ENCODE peak calls at places on chromosomes 11 and 22, in ten cellular contexts. One of them, this sample, is unnamed.

GRCh38 chr11:13354335-13354734 is 76.7 kb downstream of the BMAL1 start:
- DNase-seq in lung: no peak
- DNase-seq in thoracic aorta: no peak
- DNase-seq in lower lobe of right lung: no peak
- DNase-seq in CD8-positive, alpha-beta memory T cell: no peak
- DNase-seq in psoas muscle: no peak
- DNase-seq in BJ: no peak
- DNase-seq in fibroblast of lung: no peak
- DNase-seq in OCI-LY7: peak; percentile 12
- DNase-seq in stomach: no peak
- DNase-seq in this sample: no peak

GRCh38 chr22:36775589-36775965 is 342 bp downstream of the IFT27 start:
- DNase-seq in OCI-LY7: peak; percentile 46
- DNase-seq in stomach: peak; percentile 44
- DNase-seq in BJ: no peak
- DNase-seq in fibroblast of lung: peak; percentile 5
- DNase-seq in psoas muscle: no peak
- DNase-seq in CD8-positive, alpha-beta memory T cell: peak; percentile 76
- DNase-seq in lung: peak; percentile 39
- DNase-seq in lower lobe of right lung: peak; percentile 61
- DNase-seq in thoracic aorta: no peak
- DNase-seq in this sample: peak; percentile 33

GRCh38 chr11:111046291-111046690 is 199.2 kb upstream of the POU2AF2 start:
- DNase-seq in OCI-LY7: no peak
- DNase-seq in stomach: no peak
- DNase-seq in thoracic aorta: no peak
- DNase-seq in lower lobe of right lung: no peak
- DNase-seq in CD8-positive, alpha-beta memory T cell: no peak
- DNase-seq in fibroblast of lung: no peak
- DNase-seq in psoas muscle: no peak
- DNase-seq in lung: no peak
- DNase-seq in BJ: peak; percentile 25
- DNase-seq in this sample: no peak

GRCh38 chr22:29872145-29872893 is 10.7 kb upstream of the MTMR3 start:
- DNase-seq in BJ: no peak
- DNase-seq in lung: no peak
- DNase-seq in thoracic aorta: no peak
- DNase-seq in CD8-positive, alpha-beta memory T cell: no peak
- DNase-seq in fibroblast of lung: no peak
- DNase-seq in stomach: no peak
- DNase-seq in psoas muscle: peak; percentile 83
- DNase-seq in lower lobe of right lung: no peak
- DNase-seq in OCI-LY7: no peak
- DNase-seq in this sample: peak; percentile 86

GRCh38 chr11:70410276-70410675 is 11.9 kb downstream of the CTTN start:
- DNase-seq in OCI-LY7: no peak
- DNase-seq in CD8-positive, alpha-beta memory T cell: no peak
- DNase-seq in stomach: no peak
- DNase-seq in fibroblast of lung: no peak
- DNase-seq in psoas muscle: no peak
- DNase-seq in lower lobe of right lung: no peak
- DNase-seq in thoracic aorta: no peak
- DNase-seq in BJ: no peak
- DNase-seq in lung: no peak
- DNase-seq in this sample: no peak

GRCh38 chr22:39316440-39317083 is 2.9 kb downstream of the RPL3 start:
- DNase-seq in psoas muscle: peak; percentile 86
- DNase-seq in OCI-LY7: peak; percentile 83
- DNase-seq in CD8-positive, alpha-beta memory T cell: peak; percentile 85
- DNase-seq in stomach: peak; percentile 79
- DNase-seq in thoracic aorta: no peak
- DNase-seq in lung: peak; percentile 75
- DNase-seq in fibroblast of lung: peak; percentile 95
- DNase-seq in lower lobe of right lung: peak; percentile 74
- DNase-seq in BJ: peak; percentile 74
- DNase-seq in this sample: peak; percentile 86

GRCh38 chr11:1199689-1200610 is 22.9 kb upstream of the MUC5B start:
- DNase-seq in stomach: peak; percentile 40
- DNase-seq in CD8-positive, alpha-beta memory T cell: peak; percentile 34
- DNase-seq in lower lobe of right lung: peak; percentile 35
- DNase-seq in psoas muscle: peak; percentile 51
- DNase-seq in thoracic aorta: no peak
- DNase-seq in fibroblast of lung: no peak
- DNase-seq in lung: no peak
- DNase-seq in BJ: no peak
- DNase-seq in OCI-LY7: no peak
- DNase-seq in this sample: peak; percentile 7

GRCh38 chr22:45972091-45972867 is 4.7 kb downstream of the WNT7B start:
- DNase-seq in CD8-positive, alpha-beta memory T cell: no peak
- DNase-seq in psoas muscle: no peak
- DNase-seq in OCI-LY7: no peak
- DNase-seq in stomach: no peak
- DNase-seq in lung: no peak
- DNase-seq in lower lobe of right lung: no peak
- DNase-seq in BJ: no peak
- DNase-seq in thoracic aorta: no peak
- DNase-seq in fibroblast of lung: no peak
- DNase-seq in this sample: no peak

GRCh38 chr11:18754308-18754707 is 28.3 kb upstream of the IGSF22 start:
- DNase-seq in lung: no peak
- DNase-seq in thoracic aorta: no peak
- DNase-seq in CD8-positive, alpha-beta memory T cell: no peak
- DNase-seq in fibroblast of lung: no peak
- DNase-seq in OCI-LY7: no peak
- DNase-seq in BJ: no peak
- DNase-seq in lower lobe of right lung: no peak
- DNase-seq in stomach: no peak
- DNase-seq in psoas muscle: no peak
- DNase-seq in this sample: no peak

GRCh38 chr11:104338186-104338585 is 174.2 kb upstream of the PDGFD start:
- DNase-seq in lower lobe of right lung: no peak
- DNase-seq in thoracic aorta: no peak
- DNase-seq in stomach: no peak
- DNase-seq in psoas muscle: no peak
- DNase-seq in lung: no peak
- DNase-seq in OCI-LY7: no peak
- DNase-seq in BJ: no peak
- DNase-seq in fibroblast of lung: peak; percentile 29
- DNase-seq in CD8-positive, alpha-beta memory T cell: no peak
- DNase-seq in this sample: no peak

GRCh38 chr11:360326-361280 is 8.7 kb upstream of the B4GALNT4 start:
- DNase-seq in psoas muscle: no peak
- DNase-seq in CD8-positive, alpha-beta memory T cell: peak; percentile 33
- DNase-seq in OCI-LY7: no peak
- DNase-seq in lower lobe of right lung: no peak
- DNase-seq in lung: no peak
- DNase-seq in fibroblast of lung: no peak
- DNase-seq in BJ: no peak
- DNase-seq in stomach: no peak
- DNase-seq in thoracic aorta: no peak
- DNase-seq in this sample: no peak

GRCh38 chr11:72228229-72228843 is 3.8 kb downstream of the INPPL1 start:
- DNase-seq in OCI-LY7: no peak
- DNase-seq in thoracic aorta: no peak
- DNase-seq in lower lobe of right lung: no peak
- DNase-seq in lung: no peak
- DNase-seq in CD8-positive, alpha-beta memory T cell: no peak
- DNase-seq in BJ: no peak
- DNase-seq in stomach: peak; percentile 24
- DNase-seq in psoas muscle: no peak
- DNase-seq in fibroblast of lung: no peak
- DNase-seq in this sample: no peak
- H3K36me3 ChIP-seq in OCI-LY7: peaks cover 68% of the 10 kb centered on the region
- H3K36me3 ChIP-seq in thoracic aorta: peaks cover 54% of the 10 kb centered on the region
- H3K36me3 ChIP-seq in lower lobe of right lung: peaks cover 66% of the 10 kb centered on the region
- H3K36me3 ChIP-seq in lung: no peaks in the 10 kb centered on the region
- H3K36me3 ChIP-seq in CD8-positive, alpha-beta memory T cell: peaks cover 33% of the 10 kb centered on the region
- H3K36me3 ChIP-seq in BJ: peaks cover 53% of the 10 kb centered on the region
- H3K36me3 ChIP-seq in stomach: peaks cover 58% of the 10 kb centered on the region
- H3K36me3 ChIP-seq in psoas muscle: peaks cover 63% of the 10 kb centered on the region
- H3K36me3 ChIP-seq in fibroblast of lung: peaks cover 49% of the 10 kb centered on the region
- H3K36me3 ChIP-seq in this sample: no peaks in the 10 kb centered on the region

GRCh38 chr22:48758021-48758561 is 1069.6 kb downstream of the BRD1 start:
- DNase-seq in BJ: no peak
- DNase-seq in thoracic aorta: no peak
- DNase-seq in stomach: peak; percentile 25
- DNase-seq in CD8-positive, alpha-beta memory T cell: no peak
- DNase-seq in psoas muscle: no peak
- DNase-seq in lung: peak; percentile 14
- DNase-seq in fibroblast of lung: no peak
- DNase-seq in lower lobe of right lung: peak; percentile 30
- DNase-seq in OCI-LY7: no peak
- DNase-seq in this sample: no peak
- H3K36me3 ChIP-seq in BJ: no peaks in the 10 kb centered on the region
- H3K36me3 ChIP-seq in thoracic aorta: no peaks in the 10 kb centered on the region
- H3K36me3 ChIP-seq in stomach: no peaks in the 10 kb centered on the region
- H3K36me3 ChIP-seq in CD8-positive, alpha-beta memory T cell: no peaks in the 10 kb centered on the region
- H3K36me3 ChIP-seq in psoas muscle: no peaks in the 10 kb centered on the region
- H3K36me3 ChIP-seq in lung: no peaks in the 10 kb centered on the region
- H3K36me3 ChIP-seq in fibroblast of lung: no peaks in the 10 kb centered on the region
- H3K36me3 ChIP-seq in lower lobe of right lung: no peaks in the 10 kb centered on the region
- H3K36me3 ChIP-seq in OCI-LY7: no peaks in the 10 kb centered on the region
- H3K36me3 ChIP-seq in this sample: no peaks in the 10 kb centered on the region

GRCh38 chr22:48872271-48873260 is 955.1 kb downstream of the BRD1 start:
- DNase-seq in lower lobe of right lung: peak; percentile 26
- DNase-seq in fibroblast of lung: no peak
- DNase-seq in psoas muscle: no peak
- DNase-seq in lung: no peak
- DNase-seq in stomach: no peak
- DNase-seq in OCI-LY7: no peak
- DNase-seq in CD8-positive, alpha-beta memory T cell: peak; percentile 32
- DNase-seq in thoracic aorta: no peak
- DNase-seq in BJ: no peak
- DNase-seq in this sample: no peak

GRCh38 chr22:48876951-48877350 is 950.7 kb downstream of the BRD1 start:
- DNase-seq in lung: no peak
- DNase-seq in psoas muscle: no peak
- DNase-seq in thoracic aorta: no peak
- DNase-seq in OCI-LY7: no peak
- DNase-seq in fibroblast of lung: no peak
- DNase-seq in lower lobe of right lung: no peak
- DNase-seq in CD8-positive, alpha-beta memory T cell: peak; percentile 3
- DNase-seq in stomach: no peak
- DNase-seq in BJ: no peak
- DNase-seq in this sample: no peak

GRCh38 chr22:48870436-48870835 is 957.2 kb downstream of the BRD1 start:
- DNase-seq in fibroblast of lung: no peak
- DNase-seq in psoas muscle: no peak
- DNase-seq in OCI-LY7: no peak
- DNase-seq in thoracic aorta: no peak
- DNase-seq in lower lobe of right lung: no peak
- DNase-seq in CD8-positive, alpha-beta memory T cell: peak; percentile 12
- DNase-seq in stomach: no peak
- DNase-seq in BJ: no peak
- DNase-seq in lung: no peak
- DNase-seq in this sample: no peak

GRCh38 chr22:48871176-48871840 is 956.4 kb downstream of the BRD1 start:
- DNase-seq in psoas muscle: no peak
- DNase-seq in CD8-positive, alpha-beta memory T cell: peak; percentile 23
- DNase-seq in thoracic aorta: no peak
- DNase-seq in lung: no peak
- DNase-seq in fibroblast of lung: no peak
- DNase-seq in OCI-LY7: no peak
- DNase-seq in stomach: no peak
- DNase-seq in lower lobe of right lung: peak; percentile 18
- DNase-seq in BJ: no peak
- DNase-seq in this sample: no peak

DNA sequence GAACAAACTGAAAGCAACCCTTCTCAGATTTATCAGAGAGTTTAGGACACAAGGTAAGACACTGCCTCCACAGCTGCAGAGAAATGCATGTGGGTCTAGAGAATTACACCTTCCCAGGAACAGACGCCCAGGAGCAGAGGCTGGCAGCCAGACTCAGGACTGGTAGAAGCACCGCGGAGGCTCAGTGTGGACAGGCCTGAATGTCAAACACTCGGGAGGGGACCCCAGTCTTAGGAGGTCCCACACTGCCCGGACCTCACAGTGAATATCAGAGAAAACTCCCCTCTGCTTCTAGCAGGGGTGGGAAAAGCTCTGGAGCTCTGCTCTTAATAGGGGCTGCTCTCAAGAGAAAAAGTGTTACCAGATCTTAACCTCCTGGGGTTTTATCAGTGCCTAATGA is 952.7 kb downstream of the BRD1 start:
- DNase-seq in stomach: no peak
- DNase-seq in thoracic aorta: no peak
- DNase-seq in lung: no peak
- DNase-seq in psoas muscle: no peak
- DNase-seq in lower lobe of right lung: peak; percentile 13
- DNase-seq in CD8-positive, alpha-beta memory T cell: peak; percentile 5
- DNase-seq in fibroblast of lung: no peak
- DNase-seq in OCI-LY7: no peak
- DNase-seq in BJ: no peak
- DNase-seq in this sample: no peak
- H3K36me3 ChIP-seq in stomach: no peaks in the 10 kb centered on the region
- H3K36me3 ChIP-seq in thoracic aorta: no peaks in the 10 kb centered on the region
- H3K36me3 ChIP-seq in lung: no peaks in the 10 kb centered on the region
- H3K36me3 ChIP-seq in psoas muscle: no peaks in the 10 kb centered on the region
- H3K36me3 ChIP-seq in lower lobe of right lung: no peaks in the 10 kb centered on the region
- H3K36me3 ChIP-seq in CD8-positive, alpha-beta memory T cell: no peaks in the 10 kb centered on the region
- H3K36me3 ChIP-seq in fibroblast of lung: no peaks in the 10 kb centered on the region
- H3K36me3 ChIP-seq in OCI-LY7: no peaks in the 10 kb centered on the region
- H3K36me3 ChIP-seq in BJ: no peaks in the 10 kb centered on the region
- H3K36me3 ChIP-seq in this sample: no peaks in the 10 kb centered on the region

GRCh38 chr22:27223317-27224177 is 566.2 kb downstream of the MIAT start:
- DNase-seq in stomach: no peak
- DNase-seq in BJ: peak; percentile 83
- DNase-seq in OCI-LY7: no peak
- DNase-seq in fibroblast of lung: peak; percentile 51
- DNase-seq in lower lobe of right lung: no peak
- DNase-seq in thoracic aorta: no peak
- DNase-seq in psoas muscle: no peak
- DNase-seq in lung: no peak
- DNase-seq in CD8-positive, alpha-beta memory T cell: no peak
- DNase-seq in this sample: no peak

GRCh38 chr22:27222178-27222577 is 564.8 kb downstream of the MIAT start:
- DNase-seq in fibroblast of lung: no peak
- DNase-seq in lower lobe of right lung: no peak
- DNase-seq in lung: no peak
- DNase-seq in thoracic aorta: no peak
- DNase-seq in CD8-positive, alpha-beta memory T cell: no peak
- DNase-seq in BJ: no peak
- DNase-seq in stomach: no peak
- DNase-seq in OCI-LY7: no peak
- DNase-seq in psoas muscle: no peak
- DNase-seq in this sample: no peak

GRCh38 chr22:27228771-27229170 is 571.4 kb downstream of the MIAT start:
- DNase-seq in BJ: no peak
- DNase-seq in fibroblast of lung: no peak
- DNase-seq in OCI-LY7: no peak
- DNase-seq in thoracic aorta: no peak
- DNase-seq in lower lobe of right lung: no peak
- DNase-seq in CD8-positive, alpha-beta memory T cell: no peak
- DNase-seq in lung: no peak
- DNase-seq in psoas muscle: no peak
- DNase-seq in stomach: no peak
- DNase-seq in this sample: no peak

GRCh38 chr22:27226666-27227065 is 569.3 kb downstream of the MIAT start:
- DNase-seq in fibroblast of lung: no peak
- DNase-seq in lung: no peak
- DNase-seq in CD8-positive, alpha-beta memory T cell: no peak
- DNase-seq in OCI-LY7: no peak
- DNase-seq in lower lobe of right lung: no peak
- DNase-seq in thoracic aorta: no peak
- DNase-seq in BJ: no peak
- DNase-seq in stomach: no peak
- DNase-seq in psoas muscle: no peak
- DNase-seq in this sample: no peak

GRCh38 chr22:27224485-27225364 is 567.3 kb downstream of the MIAT start:
- DNase-seq in psoas muscle: no peak
- DNase-seq in lung: no peak
- DNase-seq in fibroblast of lung: no peak
- DNase-seq in BJ: no peak
- DNase-seq in stomach: no peak
- DNase-seq in thoracic aorta: no peak
- DNase-seq in OCI-LY7: no peak
- DNase-seq in CD8-positive, alpha-beta memory T cell: no peak
- DNase-seq in lower lobe of right lung: no peak
- DNase-seq in this sample: no peak
- H3K36me3 ChIP-seq in psoas muscle: no peaks in the 10 kb centered on the region
- H3K36me3 ChIP-seq in lung: no peaks in the 10 kb centered on the region
- H3K36me3 ChIP-seq in fibroblast of lung: no peaks in the 10 kb centered on the region
- H3K36me3 ChIP-seq in BJ: no peaks in the 10 kb centered on the region
- H3K36me3 ChIP-seq in stomach: no peaks in the 10 kb centered on the region
- H3K36me3 ChIP-seq in thoracic aorta: no peaks in the 10 kb centered on the region
- H3K36me3 ChIP-seq in OCI-LY7: no peaks in the 10 kb centered on the region
- H3K36me3 ChIP-seq in CD8-positive, alpha-beta memory T cell: no peaks in the 10 kb centered on the region
- H3K36me3 ChIP-seq in lower lobe of right lung: no peaks in the 10 kb centered on the region
- H3K36me3 ChIP-seq in this sample: no peaks in the 10 kb centered on the region

This sample was measured in gastrocnemius medialis.